ENCODE peak calls at places on chromosome 14, in eight cellular contexts. One of them, this sample, is unnamed.

GRCh38 chr14:105999361-106000028 is 473.1 kb downstream of the TMEM121 start:
- DNase-seq in anterior cingulate cortex: peak
- DNase-seq in DMS79 treated with DMSO at 0.1 percent for 48 hours: no peak
- DNase-seq in GM19239: peak
- DNase-seq in Kasumi-1: no peak
- DNase-seq in GM12878: no peak
- DNase-seq in sciatic nerve: peak
- DNase-seq in astrocyte of the spinal cord: no peak
- DNase-seq in this sample: no peak

GRCh38 chr14:32450919-32451675 is 122.0 kb downstream of the AKAP6 start:
- DNase-seq in sciatic nerve: no peak
- DNase-seq in astrocyte of the spinal cord: no peak
- DNase-seq in GM12878: no peak
- DNase-seq in Kasumi-1: no peak
- DNase-seq in GM19239: no peak
- DNase-seq in anterior cingulate cortex: no peak
- DNase-seq in DMS79 treated with DMSO at 0.1 percent for 48 hours: no peak
- DNase-seq in this sample: peak

GRCh38 chr14:69484444-69485113 is at the start of gene PLEKHD1:
- DNase-seq in sciatic nerve: no peak
- DNase-seq in Kasumi-1: no peak
- DNase-seq in DMS79 treated with DMSO at 0.1 percent for 48 hours: peak
- DNase-seq in GM19239: no peak
- DNase-seq in GM12878: no peak
- DNase-seq in astrocyte of the spinal cord: no peak
- DNase-seq in anterior cingulate cortex: no peak
- DNase-seq in this sample: no peak

GRCh38 chr14:52663850-52664249 is 31.5 kb downstream of the ERO1A start:
- DNase-seq in sciatic nerve: no peak
- DNase-seq in GM19239: no peak
- DNase-seq in GM12878: no peak
- DNase-seq in Kasumi-1: no peak
- DNase-seq in astrocyte of the spinal cord: no peak
- DNase-seq in anterior cingulate cortex: no peak
- DNase-seq in DMS79 treated with DMSO at 0.1 percent for 48 hours: no peak
- DNase-seq in this sample: no peak

GRCh38 chr14:83129503-83129902 is 1595.8 kb upstream of the SEL1L start:
- DNase-seq in GM12878: no peak
- DNase-seq in DMS79 treated with DMSO at 0.1 percent for 48 hours: no peak
- DNase-seq in anterior cingulate cortex: no peak
- DNase-seq in GM19239: no peak
- DNase-seq in sciatic nerve: no peak
- DNase-seq in astrocyte of the spinal cord: no peak
- DNase-seq in Kasumi-1: no peak
- DNase-seq in this sample: no peak

GRCh38 chr14:53927171-53927570 is 29.5 kb downstream of the BMP4 start:
- DNase-seq in GM12878: no peak
- DNase-seq in astrocyte of the spinal cord: peak
- DNase-seq in Kasumi-1: no peak
- DNase-seq in GM19239: no peak
- DNase-seq in DMS79 treated with DMSO at 0.1 percent for 48 hours: no peak
- DNase-seq in sciatic nerve: no peak
- DNase-seq in anterior cingulate cortex: no peak
- DNase-seq in this sample: peak

GRCh38 chr14:29442720-29443119 is 484.9 kb downstream of the PRKD1 start:
- DNase-seq in Kasumi-1: no peak
- DNase-seq in GM12878: no peak
- DNase-seq in sciatic nerve: no peak
- DNase-seq in anterior cingulate cortex: no peak
- DNase-seq in GM19239: no peak
- DNase-seq in astrocyte of the spinal cord: peak
- DNase-seq in DMS79 treated with DMSO at 0.1 percent for 48 hours: no peak
- DNase-seq in this sample: peak

GRCh38 chr14:106174206-106174605 is 647.8 kb downstream of the TMEM121 start:
- DNase-seq in Kasumi-1: no peak
- DNase-seq in GM12878: no peak
- DNase-seq in GM19239: no peak
- DNase-seq in anterior cingulate cortex: no peak
- DNase-seq in DMS79 treated with DMSO at 0.1 percent for 48 hours: no peak
- DNase-seq in sciatic nerve: no peak
- DNase-seq in astrocyte of the spinal cord: no peak
- DNase-seq in this sample: no peak

GRCh38 chr14:69327507-69327906 is 67.5 kb downstream of the GALNT16 start:
- DNase-seq in GM12878: no peak
- DNase-seq in Kasumi-1: no peak
- DNase-seq in DMS79 treated with DMSO at 0.1 percent for 48 hours: no peak
- DNase-seq in anterior cingulate cortex: no peak
- DNase-seq in GM19239: no peak
- DNase-seq in astrocyte of the spinal cord: no peak
- DNase-seq in sciatic nerve: peak
- DNase-seq in this sample: no peak

GRCh38 chr14:104355949-104356737 is 217.8 kb downstream of the KIF26A start:
- DNase-seq in DMS79 treated with DMSO at 0.1 percent for 48 hours: no peak
- DNase-seq in Kasumi-1: no peak
- DNase-seq in astrocyte of the spinal cord: no peak
- DNase-seq in GM12878: no peak
- DNase-seq in GM19239: no peak
- DNase-seq in anterior cingulate cortex: no peak
- DNase-seq in sciatic nerve: peak
- DNase-seq in this sample: no peak

GRCh38 chr14:70213721-70214282 is 25.1 kb upstream of the SLC8A3 start:
- DNase-seq in GM12878: no peak
- DNase-seq in DMS79 treated with DMSO at 0.1 percent for 48 hours: no peak
- DNase-seq in astrocyte of the spinal cord: no peak
- DNase-seq in Kasumi-1: no peak
- DNase-seq in anterior cingulate cortex: no peak
- DNase-seq in GM19239: no peak
- DNase-seq in sciatic nerve: no peak
- DNase-seq in this sample: no peak

GRCh38 chr14:36315159-36315853 is 5.1 kb downstream of the MBIP start:
- DNase-seq in DMS79 treated with DMSO at 0.1 percent for 48 hours: peak
- DNase-seq in anterior cingulate cortex: no peak
- DNase-seq in Kasumi-1: no peak
- DNase-seq in sciatic nerve: no peak
- DNase-seq in GM12878: peak
- DNase-seq in GM19239: no peak
- DNase-seq in astrocyte of the spinal cord: no peak
- DNase-seq in this sample: no peak

GRCh38 chr14:104116544-104117340 is 21.6 kb upstream of the KIF26A start:
- DNase-seq in Kasumi-1: no peak
- DNase-seq in sciatic nerve: peak
- DNase-seq in anterior cingulate cortex: no peak
- DNase-seq in astrocyte of the spinal cord: no peak
- DNase-seq in DMS79 treated with DMSO at 0.1 percent for 48 hours: peak
- DNase-seq in GM12878: no peak
- DNase-seq in GM19239: no peak
- DNase-seq in this sample: no peak

GRCh38 chr14:76776306-76777251 is 15.3 kb downstream of the VASH1 start:
- DNase-seq in astrocyte of the spinal cord: no peak
- DNase-seq in Kasumi-1: peak
- DNase-seq in GM19239: no peak
- DNase-seq in anterior cingulate cortex: no peak
- DNase-seq in DMS79 treated with DMSO at 0.1 percent for 48 hours: no peak
- DNase-seq in GM12878: no peak
- DNase-seq in sciatic nerve: peak
- DNase-seq in this sample: no peak

GRCh38 chr14:67395876-67396189 is 16.1 kb downstream of the PLEK2 start:
- DNase-seq in DMS79 treated with DMSO at 0.1 percent for 48 hours: no peak
- DNase-seq in sciatic nerve: no peak
- DNase-seq in GM19239: no peak
- DNase-seq in Kasumi-1: no peak
- DNase-seq in anterior cingulate cortex: no peak
- DNase-seq in astrocyte of the spinal cord: no peak
- DNase-seq in GM12878: no peak
- DNase-seq in this sample: peak

GRCh38 chr14:78319411-78319810 is 149.2 kb downstream of the NRXN3 start:
- DNase-seq in GM12878: no peak
- DNase-seq in anterior cingulate cortex: no peak
- DNase-seq in astrocyte of the spinal cord: no peak
- DNase-seq in Kasumi-1: no peak
- DNase-seq in GM19239: no peak
- DNase-seq in sciatic nerve: no peak
- DNase-seq in DMS79 treated with DMSO at 0.1 percent for 48 hours: no peak
- DNase-seq in this sample: no peak

GRCh38 chr14:74980746-74981661 is 21.7 kb upstream of the EIF2B2 start:
- DNase-seq in astrocyte of the spinal cord: peak
- DNase-seq in GM19239: no peak
- DNase-seq in GM12878: no peak
- DNase-seq in Kasumi-1: no peak
- DNase-seq in DMS79 treated with DMSO at 0.1 percent for 48 hours: peak
- DNase-seq in anterior cingulate cortex: no peak
- DNase-seq in sciatic nerve: no peak
- DNase-seq in this sample: peak

This sample was measured in mesenchymal stem cell.